ENCODE peak calls at places on chromosome 5, in seven cellular contexts. One of them, this sample, is unnamed.

GRCh38 chr5:146399446-146399845 is 47.7 kb upstream of the TCERG1 start:
- DNase-seq in GM12865: no peak
- DNase-seq in right lobe of liver: no peak
- DNase-seq in RWPE1: no peak
- DNase-seq in thyroid gland: no peak
- DNase-seq in PC-3: no peak
- DNase-seq in WTC11: no peak
- DNase-seq in this sample: no peak

GRCh38 chr5:68333649-68334549 is 118.3 kb downstream of the PIK3R1 start:
- DNase-seq in right lobe of liver: no peak
- DNase-seq in thyroid gland: no peak
- DNase-seq in GM12865: no peak
- DNase-seq in WTC11: no peak
- DNase-seq in PC-3: peak
- DNase-seq in RWPE1: peak
- DNase-seq in this sample: no peak

GRCh38 chr5:135151256-135151655 is 117.2 kb upstream of the PITX1 start:
- DNase-seq in thyroid gland: no peak
- DNase-seq in PC-3: no peak
- DNase-seq in WTC11: no peak
- DNase-seq in right lobe of liver: no peak
- DNase-seq in GM12865: no peak
- DNase-seq in RWPE1: no peak
- DNase-seq in this sample: no peak

GRCh38 chr5:177309351-177310191 is 2.1 kb downstream of the MXD3 start:
- DNase-seq in WTC11: peak
- DNase-seq in right lobe of liver: peak
- DNase-seq in GM12865: peak
- DNase-seq in thyroid gland: peak
- DNase-seq in RWPE1: no peak
- DNase-seq in PC-3: peak
- DNase-seq in this sample: peak

GRCh38 chr5:101425345-101425744 is 522.3 kb upstream of the ST8SIA4 start:
- DNase-seq in RWPE1: no peak
- DNase-seq in PC-3: no peak
- DNase-seq in WTC11: no peak
- DNase-seq in right lobe of liver: no peak
- DNase-seq in thyroid gland: no peak
- DNase-seq in GM12865: no peak
- DNase-seq in this sample: no peak

GRCh38 chr5:140391732-140392131 is 9.9 kb upstream of the ANKHD1 start:
- DNase-seq in thyroid gland: no peak
- DNase-seq in RWPE1: no peak
- DNase-seq in right lobe of liver: no peak
- DNase-seq in WTC11: no peak
- DNase-seq in GM12865: no peak
- DNase-seq in PC-3: peak
- DNase-seq in this sample: no peak

GRCh38 chr5:116970318-116970717 is 395.7 kb upstream of the SEMA6A start:
- DNase-seq in thyroid gland: no peak
- DNase-seq in right lobe of liver: no peak
- DNase-seq in PC-3: no peak
- DNase-seq in RWPE1: no peak
- DNase-seq in GM12865: no peak
- DNase-seq in WTC11: no peak
- DNase-seq in this sample: no peak

GRCh38 chr5:177494356-177495195 is 2.8 kb downstream of the PDLIM7 start:
- DNase-seq in PC-3: peak
- DNase-seq in WTC11: peak
- DNase-seq in GM12865: peak
- DNase-seq in right lobe of liver: no peak
- DNase-seq in thyroid gland: peak
- DNase-seq in RWPE1: peak
- DNase-seq in this sample: peak

GRCh38 chr5:91188755-91189154 is 194.4 kb downstream of the ARRDC3 start:
- DNase-seq in right lobe of liver: no peak
- DNase-seq in RWPE1: no peak
- DNase-seq in WTC11: no peak
- DNase-seq in thyroid gland: no peak
- DNase-seq in GM12865: no peak
- DNase-seq in PC-3: peak
- DNase-seq in this sample: no peak

GRCh38 chr5:77900691-77901090 is 124.6 kb upstream of the TBCA start:
- DNase-seq in WTC11: no peak
- DNase-seq in thyroid gland: no peak
- DNase-seq in RWPE1: no peak
- DNase-seq in PC-3: no peak
- DNase-seq in right lobe of liver: no peak
- DNase-seq in GM12865: no peak
- DNase-seq in this sample: no peak

GRCh38 chr5:36422957-36423356 is 121.3 kb upstream of the RANBP3L start:
- DNase-seq in RWPE1: peak
- DNase-seq in PC-3: peak
- DNase-seq in thyroid gland: no peak
- DNase-seq in GM12865: no peak
- DNase-seq in right lobe of liver: no peak
- DNase-seq in WTC11: no peak
- DNase-seq in this sample: no peak

GRCh38 chr5:120463991-120464626 is at the start of gene PRR16:
- DNase-seq in PC-3: peak
- DNase-seq in RWPE1: peak
- DNase-seq in thyroid gland: peak
- DNase-seq in right lobe of liver: peak
- DNase-seq in GM12865: peak
- DNase-seq in WTC11: peak
- DNase-seq in this sample: peak

GRCh38 chr5:91957671-91958070 is 574.6 kb upstream of the ARRDC3 start:
- DNase-seq in RWPE1: no peak
- DNase-seq in right lobe of liver: no peak
- DNase-seq in PC-3: no peak
- DNase-seq in WTC11: no peak
- DNase-seq in GM12865: no peak
- DNase-seq in thyroid gland: no peak
- DNase-seq in this sample: no peak

GRCh38 chr5:140018096-140018481 is 25.0 kb downstream of the NRG2 start:
- DNase-seq in RWPE1: no peak
- DNase-seq in WTC11: no peak
- DNase-seq in thyroid gland: no peak
- DNase-seq in PC-3: no peak
- DNase-seq in GM12865: no peak
- DNase-seq in right lobe of liver: no peak
- DNase-seq in this sample: no peak

GRCh38 chr5:175582697-175583096 is 75.2 kb upstream of the HRH2 start:
- DNase-seq in GM12865: no peak
- DNase-seq in PC-3: no peak
- DNase-seq in WTC11: no peak
- DNase-seq in right lobe of liver: no peak
- DNase-seq in thyroid gland: no peak
- DNase-seq in RWPE1: peak
- DNase-seq in this sample: no peak

GRCh38 chr5:142938201-142938600 is 168.0 kb downstream of the ARHGAP26 start:
- DNase-seq in GM12865: no peak
- DNase-seq in PC-3: no peak
- DNase-seq in right lobe of liver: no peak
- DNase-seq in RWPE1: no peak
- DNase-seq in thyroid gland: no peak
- DNase-seq in WTC11: no peak
- DNase-seq in this sample: no peak

GRCh38 chr5:71809446-71809845 is 90.4 kb downstream of the CARTPT start:
- DNase-seq in WTC11: no peak
- DNase-seq in GM12865: no peak
- DNase-seq in PC-3: no peak
- DNase-seq in right lobe of liver: no peak
- DNase-seq in RWPE1: no peak
- DNase-seq in thyroid gland: no peak
- DNase-seq in this sample: no peak

GRCh38 chr5:78887384-78888118 is 97.6 kb downstream of the ARSB start:
- DNase-seq in PC-3: no peak
- DNase-seq in right lobe of liver: no peak
- DNase-seq in WTC11: no peak
- DNase-seq in RWPE1: no peak
- DNase-seq in thyroid gland: no peak
- DNase-seq in GM12865: peak
- DNase-seq in this sample: no peak

GRCh38 chr5:105702323-105702722 is 1968.4 kb downstream of the EFNA5 start:
- DNase-seq in RWPE1: no peak
- DNase-seq in thyroid gland: no peak
- DNase-seq in GM12865: no peak
- DNase-seq in PC-3: no peak
- DNase-seq in right lobe of liver: no peak
- DNase-seq in WTC11: no peak
- DNase-seq in this sample: no peak

GRCh38 chr5:172984244-172984953 is 828 bp downstream of the ATP6V0E1 start:
- DNase-seq in PC-3: peak
- DNase-seq in WTC11: peak
- DNase-seq in RWPE1: peak
- DNase-seq in thyroid gland: peak
- DNase-seq in right lobe of liver: peak
- DNase-seq in GM12865: peak
- DNase-seq in this sample: peak
- TF ChIP-seq CTCF in PC-3: peak
- TF ChIP-seq CTCF in WTC11: no peak
- TF ChIP-seq CTCF in RWPE1: peak
- TF ChIP-seq CTCF in thyroid gland: no peak
- TF ChIP-seq CTCF in right lobe of liver: peak
- TF ChIP-seq CTCF in GM12865: peak
- TF ChIP-seq CTCF in this sample: no peak

GRCh38 chr5:131581710-131582109 is 53.3 kb downstream of the RAPGEF6 start:
- DNase-seq in right lobe of liver: no peak
- DNase-seq in thyroid gland: no peak
- DNase-seq in RWPE1: no peak
- DNase-seq in PC-3: no peak
- DNase-seq in GM12865: no peak
- DNase-seq in WTC11: no peak
- DNase-seq in this sample: no peak

GRCh38 chr5:131589510-131590348 is 45.3 kb downstream of the RAPGEF6 start:
- DNase-seq in GM12865: peak
- DNase-seq in RWPE1: peak
- DNase-seq in right lobe of liver: no peak
- DNase-seq in WTC11: peak
- DNase-seq in PC-3: peak
- DNase-seq in thyroid gland: no peak
- DNase-seq in this sample: peak

DNA sequence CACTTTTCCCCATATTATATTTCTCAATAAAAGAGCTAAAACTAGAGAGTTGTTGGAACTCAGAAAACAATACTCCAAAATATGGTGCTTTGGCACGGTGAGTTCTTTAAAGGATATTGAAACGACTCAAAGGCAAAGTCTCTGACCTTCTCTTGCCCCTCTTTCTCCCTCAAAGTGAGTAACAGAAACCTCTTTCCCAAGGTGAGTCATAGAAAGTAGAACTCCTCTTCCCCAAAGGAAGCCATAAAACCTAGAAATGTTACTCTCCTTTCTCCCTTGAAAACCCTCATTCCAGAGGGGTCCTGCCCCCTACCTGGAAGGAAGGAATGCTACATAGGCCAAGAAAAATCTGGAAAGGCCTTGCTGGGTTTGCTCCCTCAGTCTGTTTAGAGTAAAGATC is 47.5 kb downstream of the RAPGEF6 start:
- DNase-seq in thyroid gland: no peak
- DNase-seq in RWPE1: peak
- DNase-seq in GM12865: no peak
- DNase-seq in right lobe of liver: no peak
- DNase-seq in PC-3: peak
- DNase-seq in WTC11: no peak
- DNase-seq in this sample: no peak
- TF ChIP-seq CTCF in thyroid gland: no peak
- TF ChIP-seq CTCF in RWPE1: no peak
- TF ChIP-seq CTCF in GM12865: no peak
- TF ChIP-seq CTCF in right lobe of liver: no peak
- TF ChIP-seq CTCF in PC-3: no peak
- TF ChIP-seq CTCF in WTC11: no peak
- TF ChIP-seq CTCF in this sample: no peak

DNA sequence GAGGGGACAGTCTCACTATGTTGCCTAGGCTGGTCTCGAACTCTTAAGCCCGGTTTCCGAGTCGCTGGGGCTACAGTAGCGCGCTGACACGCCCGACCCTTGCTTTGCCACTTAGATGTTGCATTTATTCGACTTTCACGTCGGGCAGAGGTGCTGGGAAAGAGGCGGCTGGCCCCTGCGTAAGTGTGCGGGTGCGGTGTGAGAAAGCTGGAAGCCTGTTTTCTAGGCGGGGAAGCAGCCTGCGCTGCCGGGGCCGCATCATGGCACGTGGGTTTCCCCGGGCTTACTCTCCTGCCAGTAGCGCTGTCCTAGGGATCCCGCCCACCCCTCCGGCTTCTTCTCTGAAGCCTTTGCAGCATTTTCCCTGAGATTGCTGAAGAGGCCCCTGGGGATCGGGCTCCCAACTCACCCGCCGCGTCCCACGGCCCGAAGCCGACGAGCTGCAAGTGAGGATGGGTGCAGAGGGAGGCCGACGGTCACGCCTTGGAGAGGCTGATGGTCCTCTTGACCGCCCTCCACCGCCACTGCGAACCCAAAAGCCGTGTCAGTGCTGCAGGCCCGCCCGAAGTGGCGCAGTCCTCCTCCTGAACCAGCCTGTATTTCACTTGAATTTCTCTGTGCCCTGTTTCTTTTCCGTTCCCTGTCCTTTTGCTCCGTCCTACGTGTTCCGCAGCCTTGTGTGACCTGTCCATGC is 5.8 kb upstream of the TRIM41 start:
- DNase-seq in GM12865: peak
- DNase-seq in PC-3: peak
- DNase-seq in right lobe of liver: no peak
- DNase-seq in WTC11: peak
- DNase-seq in thyroid gland: peak
- DNase-seq in RWPE1: peak
- DNase-seq in this sample: peak
- TF ChIP-seq CTCF in GM12865: no peak
- TF ChIP-seq CTCF in PC-3: no peak
- TF ChIP-seq CTCF in right lobe of liver: no peak
- TF ChIP-seq CTCF in WTC11: no peak
- TF ChIP-seq CTCF in thyroid gland: no peak
- TF ChIP-seq CTCF in RWPE1: no peak
- TF ChIP-seq CTCF in this sample: no peak

GRCh38 chr5:151284392-151284967 is 19.1 kb downstream of the SLC36A3 start:
- DNase-seq in WTC11: peak
- DNase-seq in thyroid gland: no peak
- DNase-seq in GM12865: peak
- DNase-seq in PC-3: no peak
- DNase-seq in RWPE1: no peak
- DNase-seq in right lobe of liver: no peak
- DNase-seq in this sample: no peak
- TF ChIP-seq CTCF in WTC11: peak
- TF ChIP-seq CTCF in thyroid gland: no peak
- TF ChIP-seq CTCF in GM12865: peak
- TF ChIP-seq CTCF in PC-3: peak
- TF ChIP-seq CTCF in RWPE1: no peak
- TF ChIP-seq CTCF in right lobe of liver: no peak
- TF ChIP-seq CTCF in this sample: no peak

GRCh38 chr5:403995-404394 is 39.0 kb upstream of the EXOC3 start:
- DNase-seq in PC-3: no peak
- DNase-seq in WTC11: no peak
- DNase-seq in right lobe of liver: no peak
- DNase-seq in thyroid gland: no peak
- DNase-seq in GM12865: no peak
- DNase-seq in RWPE1: no peak
- DNase-seq in this sample: no peak
- TF ChIP-seq CTCF in PC-3: no peak
- TF ChIP-seq CTCF in WTC11: no peak
- TF ChIP-seq CTCF in right lobe of liver: no peak
- TF ChIP-seq CTCF in thyroid gland: no peak
- TF ChIP-seq CTCF in GM12865: no peak
- TF ChIP-seq CTCF in RWPE1: no peak
- TF ChIP-seq CTCF in this sample: no peak